ENCODE peak calls at places on chromosomes 5 and 9, in seven cellular contexts. C, A, Q, E, B, J and H are unnamed samples.

GRCh38 chr9:19934301-19934868 is 145.5 kb upstream of the SLC24A2 start:
- DNase-seq in A (no peak), B (no peak), C (peak; percentile 91), Q (no peak), J (no peak), E (peak; percentile 2), H (no peak)

GRCh38 chr5:141725909-141726308 is 43.9 kb upstream of the ARAP3 start:
- DNase-seq in Q (no peak), C (no peak), A (no peak), J (no peak), B (no peak), E (peak; percentile 70), H (no peak)

GRCh38 chr5:36734422-36734821 is 128.0 kb downstream of the SLC1A3 start:
- DNase-seq in A (peak; percentile 19), C (peak; percentile 61), Q (no peak), J (peak; percentile 63), B (peak; percentile 30), E (peak; percentile 52), H (peak; percentile 23)

GRCh38 chr5:138789771-138790242 is 36.6 kb downstream of the CTNNA1 start:
- DNase-seq in B (no peak), E (peak; percentile 48), A (peak; percentile 62), Q (no peak), C (peak; percentile 86), J (peak; percentile 75), H (no peak)

GRCh38 chr9:104743377-104743985 is 4.0 kb upstream of the NIPSNAP3A start:
- DNase-seq in A (peak; percentile 63), J (peak; percentile 88), C (peak; percentile 67), E (peak; percentile 74), Q (no peak), B (peak; percentile 35), H (peak; percentile 82)

GRCh38 chr5:96115467-96115812 is 153.8 kb upstream of the ELL2 start:
- DNase-seq in A (no peak), B (no peak), C (no peak), E (no peak), Q (no peak), J (peak; percentile 14), H (no peak)

GRCh38 chr9:131001990-131002389 is 7.0 kb upstream of the LAMC3 start:
- DNase-seq in A (no peak), E (no peak), J (no peak), Q (no peak), B (no peak), C (no peak), H (no peak)

GRCh38 chr5:80619081-80619480 is 35.4 kb upstream of the MSH3 start:
- DNase-seq in A (no peak), C (no peak), J (no peak), E (no peak), B (no peak), Q (no peak), H (no peak)

GRCh38 chr9:112874006-112874405 is 16.7 kb downstream of the SLC46A2 start:
- DNase-seq in E (no peak), B (no peak), C (no peak), A (no peak), Q (no peak), J (no peak), H (no peak)

GRCh38 chr5:135477594-135477993 is 25.4 kb upstream of the TIFAB start:
- DNase-seq in E (no peak), A (no peak), J (no peak), C (no peak), Q (peak; percentile 35), B (no peak), H (no peak)

DNA sequence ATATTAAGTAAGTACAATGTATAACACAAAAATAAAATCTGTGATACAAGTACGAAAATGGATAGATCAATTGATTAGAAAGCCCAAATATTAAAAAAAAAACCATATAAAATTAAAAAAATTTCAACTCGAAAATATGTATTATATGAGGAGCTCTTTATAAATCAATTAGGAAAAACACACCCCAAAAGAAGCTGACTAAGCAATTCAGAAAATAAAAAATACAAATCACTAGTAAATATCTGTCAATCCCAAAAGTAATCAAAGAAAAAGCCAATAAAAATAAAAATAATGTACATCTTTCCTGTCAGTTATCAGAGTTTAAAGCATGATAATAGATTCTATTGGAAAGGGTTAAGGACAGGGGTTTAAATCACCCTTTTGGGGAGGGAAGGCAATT is 10.2 kb upstream of the ACSL6 start:
- DNase-seq in E (no peak), C (no peak), B (no peak), A (no peak), J (no peak), Q (no peak), H (no peak)
- H3K4me1 ChIP-seq in E (no peaks in the 10 kb centered on the region), C (no peaks in the 10 kb centered on the region), B (no peaks in the 10 kb centered on the region), A (no peaks in the 10 kb centered on the region), J (peaks cover 11% of the 10 kb centered on the region), Q (no peaks in the 10 kb centered on the region), H (peaks cover 23% of the 10 kb centered on the region)

DNA sequence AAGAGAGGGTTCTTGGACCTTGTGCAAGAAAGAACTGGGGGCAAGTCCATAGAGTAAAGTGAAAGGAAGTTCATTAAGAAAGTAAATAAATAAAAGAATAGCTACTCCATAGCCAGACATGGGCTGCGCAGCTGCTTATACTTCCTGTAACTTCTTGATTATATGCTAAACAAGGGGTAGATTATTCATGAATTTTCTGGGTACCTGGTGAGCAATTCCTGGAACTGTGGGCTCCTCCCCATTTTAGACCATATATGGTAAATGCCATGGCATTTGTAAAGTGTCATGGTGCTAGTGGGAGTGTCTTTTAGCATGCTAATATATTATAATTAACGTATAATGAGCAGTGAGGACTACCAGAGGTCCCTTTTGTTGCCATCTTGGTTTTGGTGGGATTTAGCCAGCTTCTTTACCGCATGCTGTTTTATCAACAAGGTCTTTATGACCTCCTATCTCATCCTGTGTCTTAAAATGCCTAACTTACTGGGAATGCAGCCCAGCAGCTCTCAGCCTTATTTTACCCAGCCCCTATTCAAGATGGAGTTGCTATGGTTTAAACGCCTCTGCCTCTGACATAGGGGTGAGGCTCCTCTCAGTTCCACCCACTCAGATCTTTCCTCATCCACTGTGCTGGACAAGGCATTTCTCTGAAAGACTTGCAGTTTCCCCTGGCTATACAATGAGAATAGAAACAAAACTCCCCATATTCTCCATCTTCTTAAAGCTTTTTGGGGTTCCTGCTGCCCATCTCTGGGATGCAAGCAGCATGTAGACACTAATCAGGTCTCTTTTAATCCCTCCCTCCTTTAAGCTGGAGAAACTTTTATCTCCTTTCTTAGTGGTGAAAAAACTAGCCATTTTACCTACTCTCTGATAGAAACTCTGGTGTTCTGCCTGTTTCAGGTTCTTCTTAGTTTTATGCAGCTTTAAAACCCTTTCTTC is 91.2 kb downstream of the ARRDC3 start:
- DNase-seq in C (no peak), Q (no peak), J (no peak), A (no peak), B (no peak), E (no peak), H (no peak)
- H3K27ac ChIP-seq in C (no peak overlapping the region), Q (no peak overlapping the region), J (no peak overlapping the region), A (no peak overlapping the region), B (no peak overlapping the region), E (no peak overlapping the region), H (no peak overlapping the region)

GRCh38 chr5:67165524-67166459 is 30.8 kb downstream of the CD180 start:
- DNase-seq in B (no peak), A (peak; percentile 84), J (peak; percentile 97), Q (peak; percentile 92), E (peak; percentile 82), C (peak; percentile 94), H (peak; percentile 95)
- H3K4me3 ChIP-seq in B (no peak overlapping the region), A (no peak overlapping the region), J (peak overlapping the region; percentile 66), Q (peak overlapping the region; percentile 23), E (peak overlapping the region; percentile 9), C (peak overlapping the region; percentile 44), H (peak overlapping the region; percentile 61)

DNA sequence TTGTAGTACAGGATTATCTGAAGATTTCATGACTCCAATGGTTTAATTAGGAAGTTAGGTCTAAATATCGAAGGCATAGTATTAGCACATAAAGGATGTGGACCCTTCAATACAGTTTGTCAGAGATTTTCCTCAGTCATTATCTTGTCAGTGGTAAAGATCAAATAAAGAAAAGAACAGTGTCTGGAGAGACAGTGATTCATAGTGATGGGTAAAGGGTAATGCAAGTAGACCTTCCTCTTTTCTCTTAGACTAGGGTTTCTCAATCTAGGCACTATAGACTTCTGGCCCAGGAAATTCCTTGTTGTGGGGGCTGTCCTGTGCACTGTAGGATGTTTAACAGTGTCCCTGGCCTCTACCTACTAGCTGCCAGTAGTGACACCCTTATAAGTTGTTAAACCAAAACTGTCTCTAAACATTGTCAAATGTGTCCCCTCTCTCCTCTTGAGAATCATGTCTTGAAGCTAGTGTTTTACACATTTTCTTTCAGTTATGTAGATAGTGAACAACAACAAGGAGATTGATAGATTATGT is 6.9 kb downstream of the CAMK4 start:
- DNase-seq in A (no peak), Q (no peak), C (no peak), E (no peak), B (no peak), J (no peak), H (no peak)
- H3K4me1 ChIP-seq in A (no peaks in the 10 kb centered on the region), Q (no peaks in the 10 kb centered on the region), C (no peaks in the 10 kb centered on the region), E (no peaks in the 10 kb centered on the region), B (no peaks in the 10 kb centered on the region), J (no peaks in the 10 kb centered on the region), H (peaks cover 100% of the 10 kb centered on the region)

GRCh38 chr5:134411228-134411545 is 494 bp downstream of the CDKN2AIPNL start:
- DNase-seq in C (no peak), E (no peak), A (no peak), J (peak; percentile 53), B (no peak), Q (no peak), H (no peak)
- H3K27ac ChIP-seq in C (peak overlapping the region; percentile 76), E (peak overlapping the region; percentile 94), A (peak overlapping the region; percentile 49), J (peak overlapping the region; percentile 78), B (no peak overlapping the region), Q (peak overlapping the region; percentile 80), H (peak overlapping the region; percentile 68)

DNA sequence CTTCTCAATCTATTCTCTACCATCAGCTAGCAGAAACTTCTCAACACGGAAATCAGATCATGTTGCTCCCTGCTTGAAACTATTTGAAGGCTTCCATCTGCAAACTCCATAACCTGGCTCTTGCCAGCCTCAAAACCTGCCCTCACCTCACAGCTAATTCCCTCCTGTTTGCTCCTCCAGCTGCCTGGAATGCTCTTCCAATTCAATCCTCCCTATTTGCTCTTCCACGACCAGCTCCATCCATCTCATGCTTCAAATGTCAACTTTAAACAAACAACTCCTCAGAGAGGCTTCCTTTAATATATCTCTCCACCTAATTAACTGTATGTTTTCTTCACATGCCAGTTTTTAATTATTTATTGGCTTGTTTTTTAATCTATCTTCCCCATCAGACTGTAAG is 1.5 kb downstream of the PLAA start:
- DNase-seq in J (no peak), B (no peak), Q (no peak), A (no peak), C (peak; percentile 15), E (no peak), H (no peak)
- H3K4me3 ChIP-seq in J (peak overlapping the region; percentile 83), B (peak overlapping the region; percentile 91), Q (peak overlapping the region; percentile 81), A (peak overlapping the region; percentile 81), C (peak overlapping the region; percentile 76), E (peak overlapping the region; percentile 79), H (peak overlapping the region; percentile 93)

DNA sequence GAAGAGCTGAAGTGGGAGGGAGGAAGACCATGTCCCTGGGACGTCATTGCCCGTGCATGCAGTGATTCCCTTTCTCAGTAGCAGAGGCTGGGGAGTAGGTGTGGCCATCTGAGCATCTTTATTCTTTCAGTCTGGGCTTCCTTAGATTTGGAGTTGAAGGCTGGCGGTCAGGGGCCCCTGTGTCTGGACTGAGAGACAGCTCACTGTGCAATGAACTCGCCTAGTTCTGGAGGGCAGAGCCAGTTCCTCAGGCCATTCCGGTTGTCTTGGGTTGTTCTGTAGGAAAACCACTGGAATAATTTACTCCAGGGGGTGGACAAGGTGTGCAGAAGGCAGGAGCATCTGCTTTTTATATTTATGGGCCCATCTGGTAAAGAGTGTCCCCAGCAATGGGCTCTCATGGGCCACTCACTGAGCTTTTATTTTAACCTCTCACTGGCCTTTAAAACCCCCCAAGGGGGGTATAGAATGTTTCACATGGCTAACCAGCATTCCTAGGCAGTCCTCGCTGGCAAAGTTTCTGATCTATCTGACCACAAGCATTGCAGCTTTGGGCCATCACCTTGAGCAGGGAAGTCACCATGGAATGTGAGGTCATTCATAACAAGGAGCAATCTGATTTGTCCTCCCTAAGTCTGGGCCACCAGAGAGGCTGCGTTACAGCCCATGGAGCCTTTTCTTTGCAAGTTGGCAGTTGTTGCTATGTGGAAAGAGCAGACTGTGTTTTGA is 9.2 kb downstream of the STC2 start:
- DNase-seq in E (no peak), A (no peak), J (no peak), C (no peak), B (no peak), Q (no peak), H (no peak)
- H3K4me1 ChIP-seq in E (no peaks in the 10 kb centered on the region), A (peaks cover 14% of the 10 kb centered on the region), J (no peaks in the 10 kb centered on the region), C (peaks cover 23% of the 10 kb centered on the region), B (peaks cover 7% of the 10 kb centered on the region), Q (peaks cover 68% of the 10 kb centered on the region), H (no peaks in the 10 kb centered on the region)